ENCODE peak calls at places on chromosome 9, in five cellular contexts. A is GM12891, N is GM12878, Z is HepG2, Q is H1. X is an unnamed sample.

GRCh38 chr9:17509151-17509550 is 69.7 kb upstream of the SH3GL2 start:
- DNase-seq in A (no peak), N (no peak), Z (no peak), Q (no peak), X (no peak)

GRCh38 chr9:108056083-108056804 is 566.7 kb upstream of the KLF4 start:
- DNase-seq in A (no peak), N (no peak), Z (no peak), Q (no peak), X (no peak)

GRCh38 chr9:115680226-115680625 is 473.4 kb upstream of the PAPPA start:
- DNase-seq in A (no peak), N (no peak), Z (no peak), Q (no peak), X (no peak)

GRCh38 chr9:137105814-137106661 is 8.5 kb downstream of the DPP7 start:
- DNase-seq in A (no peak), N (no peak), Z (no peak), Q (no peak), X (no peak)

GRCh38 chr9:124510650-124511425 is 3.6 kb upstream of the NR5A1 start:
- DNase-seq in A (peak; percentile 19), N (no peak), Z (peak; percentile 90), Q (no peak), X (peak; percentile 14)

GRCh38 chr9:124008307-124008854 is 3.2 kb upstream of the LHX2 start:
- DNase-seq in A (no peak), N (no peak), Z (no peak), Q (no peak), X (no peak)

GRCh38 chr9:69976165-69976564 is 67.5 kb upstream of the MAMDC2 start:
- DNase-seq in A (no peak), N (no peak), Z (no peak), Q (no peak), X (no peak)

GRCh38 chr9:136081113-136081825 is 13.8 kb downstream of the NACC2 start:
- DNase-seq in A (no peak), N (no peak), Z (no peak), Q (no peak), X (no peak)

GRCh38 chr9:95515272-95516113 is 1.3 kb downstream of the PTCH1 start:
- DNase-seq in A (no peak), N (no peak), Z (no peak), Q (no peak), X (no peak)

GRCh38 chr9:132116583-132116982 is 36.9 kb upstream of the MED27 start:
- DNase-seq in A (no peak), N (no peak), Z (no peak), Q (no peak), X (no peak)

GRCh38 chr9:74498616-74499095 is 1.5 kb downstream of the RORB start:
- DNase-seq in A (no peak), N (no peak), Z (no peak), Q (no peak), X (no peak)

GRCh38 chr9:112029921-112030444 is 133.4 kb downstream of the UGCG start:
- DNase-seq in A (no peak), N (no peak), Z (peak; percentile 43), Q (peak; percentile 25), X (no peak)

DNA sequence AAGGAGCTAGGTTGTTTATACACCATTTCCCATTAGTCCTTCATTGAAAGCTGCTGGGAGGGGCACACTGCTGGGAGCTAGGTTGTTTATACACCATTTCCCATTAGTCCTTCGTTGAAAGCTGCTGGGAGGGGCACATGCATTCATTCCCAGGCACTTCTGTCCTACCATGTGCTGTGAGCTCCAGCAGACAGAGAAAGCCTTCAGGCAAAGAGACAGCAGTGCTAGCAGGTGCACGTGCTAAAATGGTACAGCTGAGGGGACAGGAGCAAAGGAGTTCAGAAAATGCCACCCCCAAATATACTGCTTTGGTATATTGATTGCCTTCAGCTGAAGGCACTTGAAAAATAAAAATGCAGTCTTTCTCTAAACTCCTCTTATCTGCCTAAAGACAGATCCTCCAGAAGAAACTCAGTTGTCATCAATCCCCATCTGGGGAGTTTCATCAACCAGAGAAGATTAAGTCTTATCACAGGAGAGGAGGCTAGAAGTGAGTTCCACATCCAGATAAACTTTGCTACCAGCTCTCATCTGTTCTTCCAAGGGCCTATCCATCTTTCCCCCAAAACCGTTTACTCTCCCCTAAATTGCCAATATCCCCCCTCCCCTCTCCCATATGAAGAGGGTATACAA is 27.7 kb upstream of the DAPK1 start:
- DNase-seq in A (no peak), N (no peak), Z (no peak), Q (no peak), X (no peak)
- TF ChIP-seq POLR2AphosphoS5 in A (no peak), N (no peak), Z (no peak), Q (no peak), X (no peak)

DNA sequence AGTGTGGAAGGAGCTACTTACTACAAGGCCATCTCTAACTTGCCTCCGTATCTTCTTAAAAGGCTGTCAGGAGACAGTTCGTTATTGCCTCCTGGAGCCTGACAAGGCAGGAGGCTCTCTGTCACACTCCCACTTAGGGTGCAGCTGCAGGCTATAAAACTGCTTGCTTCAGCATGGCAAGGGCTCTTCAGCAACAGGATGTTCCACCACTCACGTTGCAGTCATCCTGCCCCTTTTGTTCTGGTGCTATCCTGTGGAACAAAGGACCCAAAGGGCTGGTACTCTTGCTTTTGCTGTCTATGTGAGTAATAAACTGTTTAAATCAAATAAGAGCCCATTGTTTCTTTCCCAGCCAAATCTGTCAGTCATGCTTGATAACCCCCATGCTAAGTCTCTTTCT is 509.0 kb downstream of the NTRK2 start:
- DNase-seq in A (no peak), N (no peak), Z (no peak), Q (no peak), X (no peak)
- TF ChIP-seq TAF1 in A (no peak), N (no peak), Z (no peak), Q (no peak), X (no peak)

DNA sequence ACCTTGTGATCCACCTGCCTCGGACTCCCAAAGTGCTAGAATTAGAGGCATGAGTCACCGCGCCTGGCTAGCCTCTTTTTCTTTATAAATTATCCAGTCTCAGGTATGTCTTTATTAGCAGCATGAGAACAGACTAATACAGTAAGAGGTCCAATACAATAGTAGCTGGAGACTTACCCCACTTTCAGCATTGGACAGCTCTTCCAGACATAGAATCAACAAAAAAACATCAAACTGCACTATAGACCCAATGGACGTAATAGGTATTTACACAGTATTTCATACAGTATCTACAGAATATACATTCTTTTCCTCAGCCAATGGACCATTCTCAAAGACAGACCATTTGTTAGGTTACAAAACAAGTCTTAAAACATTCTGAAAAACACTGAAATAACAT is 6.1 kb upstream of the RCL1 start:
- DNase-seq in A (no peak), N (no peak), Z (no peak), Q (no peak), X (no peak)
- TF ChIP-seq POLR2AphosphoS5 in A (no peak), N (no peak), Z (no peak), Q (no peak), X (no peak)

DNA sequence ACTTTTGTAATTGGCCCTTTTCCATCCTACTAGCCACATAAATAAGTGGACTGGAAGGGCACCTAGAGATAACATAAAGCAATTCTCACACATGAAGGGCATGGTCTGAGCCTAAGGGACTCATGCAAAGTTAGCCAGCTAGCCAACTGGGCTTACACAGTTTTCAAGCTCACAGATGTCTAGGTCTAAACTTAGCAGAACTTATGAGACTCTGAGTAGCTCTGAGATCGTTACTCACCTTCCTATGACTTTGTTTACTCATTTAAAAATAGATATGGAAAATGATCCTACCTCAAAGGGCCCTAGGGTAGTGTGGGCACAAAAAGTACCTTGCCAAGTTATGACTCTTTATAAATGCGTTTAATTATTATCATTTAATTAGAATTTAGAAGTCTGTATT is 410.4 kb upstream of the MPDZ start:
- DNase-seq in A (no peak), N (no peak), Z (no peak), Q (no peak), X (no peak)
- TF ChIP-seq TAF1 in A (no peak), N (no peak), Z (no peak), Q (no peak), X (no peak)

GRCh38 chr9:13358128-13358527 is 78.6 kb upstream of the MPDZ start:
- DNase-seq in A (no peak), N (no peak), Z (no peak), Q (no peak), X (no peak)
- TF ChIP-seq POLR2AphosphoS5 in A (no peak), N (no peak), Z (no peak), Q (no peak), X (no peak)

DNA sequence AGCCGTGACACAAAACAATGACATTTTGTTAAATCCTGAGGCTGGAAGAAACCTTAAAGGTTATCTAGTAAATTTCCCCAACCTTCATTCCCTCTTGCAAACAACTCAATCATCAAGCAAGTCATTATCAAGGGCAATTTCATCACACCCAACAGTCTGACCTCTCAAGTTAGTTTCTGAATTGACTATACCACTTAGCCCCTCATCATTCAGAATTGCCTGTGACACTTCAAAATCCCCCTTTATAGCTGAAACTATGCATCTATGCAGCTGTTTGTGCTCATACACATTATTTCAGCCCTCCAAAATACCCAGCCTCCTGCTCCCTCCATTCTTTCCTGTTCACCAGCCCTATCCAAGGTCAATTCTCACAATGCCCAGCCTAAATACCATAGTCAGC is 24.6 kb downstream of the LPAR1 start:
- DNase-seq in A (no peak), N (no peak), Z (no peak), Q (no peak), X (no peak)
- TF ChIP-seq TAF1 in A (no peak), N (no peak), Z (no peak), Q (no peak), X (no peak)

GRCh38 chr9:81874926-81875325 is 53.3 kb upstream of the SPATA31D4 start:
- DNase-seq in A (no peak), N (no peak), Z (no peak), Q (no peak), X (no peak)
- TF ChIP-seq POLR2AphosphoS5 in A (no peak), N (no peak), Z (no peak), Q (no peak), X (no peak)

GRCh38 chr9:93255994-93256877 is 72.3 kb downstream of the WNK2 start:
- DNase-seq in A (no peak), N (no peak), Z (no peak), Q (no peak), X (no peak)
- TF ChIP-seq TAF1 in A (no peak), N (no peak), Z (no peak), Q (no peak), X (no peak)

GRCh38 chr9:85200726-85201402 is 531.3 kb downstream of the NTRK2 start:
- DNase-seq in A (no peak), N (no peak), Z (no peak), Q (no peak), X (no peak)
- TF ChIP-seq POLR2AphosphoS5 in A (no peak), N (no peak), Z (no peak), Q (no peak), X (no peak)

DNA sequence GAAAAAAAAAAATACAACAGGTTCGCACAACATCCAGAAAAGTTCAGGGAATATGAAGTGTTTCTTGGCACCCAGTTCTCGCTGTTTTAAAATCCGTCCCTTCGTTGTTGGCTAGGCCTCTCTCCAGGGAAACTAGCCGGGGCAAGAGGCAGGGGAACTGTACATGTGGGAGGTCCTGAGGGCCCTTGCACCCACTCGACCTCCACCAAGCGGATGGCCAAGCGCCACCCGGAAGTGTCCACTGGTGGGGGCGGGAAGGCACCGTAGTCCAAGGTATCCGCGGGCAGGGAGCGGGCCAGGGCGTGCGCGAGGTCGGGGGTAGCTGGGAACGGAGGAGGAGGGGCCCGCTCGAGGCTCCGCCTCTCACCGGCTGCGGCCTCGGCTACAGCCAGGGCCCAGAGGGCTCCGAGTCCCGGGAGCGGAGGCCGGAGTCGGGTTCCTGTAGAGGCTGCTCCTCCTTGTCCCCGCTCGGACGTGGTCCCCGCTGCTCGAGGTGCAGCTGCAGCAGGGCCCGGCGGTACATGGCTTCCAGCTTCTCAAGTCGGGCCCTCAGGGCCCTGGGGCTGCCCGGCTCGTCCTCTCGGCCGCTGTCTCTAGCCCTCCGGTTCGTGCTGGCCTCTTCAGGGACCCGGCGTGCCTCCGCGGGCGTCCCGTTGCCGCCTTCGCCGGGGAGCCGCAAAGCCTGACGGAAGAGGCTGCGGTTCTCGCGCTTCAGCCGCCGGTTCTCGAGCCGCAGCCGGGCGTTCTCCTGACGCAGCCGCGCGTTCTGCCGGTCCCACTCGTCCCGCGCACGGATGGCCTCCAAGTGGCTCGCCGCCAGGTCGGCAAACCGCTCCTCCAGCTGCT is 720 bp downstream of the TUSC1 start:
- DNase-seq in A (peak; percentile 7), N (no peak), Z (no peak), Q (no peak), X (no peak)
- TF ChIP-seq TAF1 in A (no peak), N (no peak), Z (no peak), Q (peak; percentile 69), X (no peak)